ENCODE peak calls at places on chromosomes 1 and 21, in eight cellular contexts. H, E, O, Y, P, F, W and Q are unnamed samples.

GRCh38 chr1:68378296-68379084 is 71.3 kb downstream of the RPE65 start:
- DNase-seq in H (no peak), E (peak), O (no peak), Y (no peak), P (no peak), F (no peak), W (no peak), Q (no peak)

GRCh38 chr1:71049951-71050598 is 2.5 kb upstream of the PTGER3 start:
- DNase-seq in H (peak), E (peak), O (no peak), Y (peak), P (peak), F (peak), W (no peak), Q (no peak)

GRCh38 chr1:75969550-75969949 is 37.3 kb upstream of the ASB17 start:
- DNase-seq in H (no peak), E (no peak), O (no peak), Y (no peak), P (no peak), F (no peak), W (no peak), Q (no peak)

GRCh38 chr1:44436401-44437394 is 31.6 kb downstream of the RNF220 start:
- DNase-seq in H (no peak), E (no peak), O (no peak), Y (no peak), P (no peak), F (no peak), W (no peak), Q (no peak)

GRCh38 chr1:165287329-165287728 is 69.2 kb downstream of the LMX1A start:
- DNase-seq in H (no peak), E (no peak), O (no peak), Y (no peak), P (no peak), F (no peak), W (no peak), Q (no peak)

GRCh38 chr1:233113009-233113712 is 162.8 kb downstream of the NTPCR start:
- DNase-seq in H (peak), E (peak), O (peak), Y (peak), P (no peak), F (peak), W (peak), Q (peak)

GRCh38 chr21:46183910-46184624 is at the start of gene SPATC1L:
- DNase-seq in H (no peak), E (peak), O (peak), Y (no peak), P (peak), F (peak), W (peak), Q (peak)

GRCh38 chr1:183883629-183884028 is 78.7 kb downstream of the RGL1 start:
- DNase-seq in H (no peak), E (peak), O (no peak), Y (no peak), P (no peak), F (no peak), W (no peak), Q (peak)

GRCh38 chr1:167582064-167582463 is 28.5 kb upstream of the CREG1 start:
- DNase-seq in H (no peak), E (no peak), O (no peak), Y (no peak), P (no peak), F (no peak), W (no peak), Q (no peak)

GRCh38 chr1:184223216-184223615 is 163.6 kb upstream of the C1orf21 start:
- DNase-seq in H (no peak), E (no peak), O (no peak), Y (no peak), P (no peak), F (no peak), W (no peak), Q (no peak)

GRCh38 chr1:82491301-82491986 is 690.7 kb downstream of the ADGRL2 start:
- DNase-seq in H (no peak), E (peak), O (peak), Y (no peak), P (no peak), F (no peak), W (no peak), Q (no peak)

GRCh38 chr1:196608401-196609113 is at the start of gene KCNT2:
- DNase-seq in H (peak), E (peak), O (no peak), Y (no peak), P (no peak), F (no peak), W (peak), Q (peak)

GRCh38 chr1:173476197-173476663 is 905 bp upstream of the PRDX6 start:
- DNase-seq in H (no peak), E (no peak), O (no peak), Y (no peak), P (peak), F (peak), W (no peak), Q (no peak)

GRCh38 chr1:230186003-230186863 is 119.2 kb downstream of the GALNT2 start:
- DNase-seq in H (peak), E (peak), O (no peak), Y (peak), P (no peak), F (no peak), W (peak), Q (no peak)

GRCh38 chr1:179599623-179600249 is 8.1 kb downstream of the TDRD5 start:
- DNase-seq in H (no peak), E (peak), O (no peak), Y (no peak), P (peak), F (peak), W (no peak), Q (no peak)

GRCh38 chr1:10791117-10791951 is 5.1 kb downstream of the CASZ1 start:
- DNase-seq in H (no peak), E (no peak), O (no peak), Y (no peak), P (no peak), F (no peak), W (no peak), Q (no peak)

GRCh38 chr1:115065021-115065420 is 24.3 kb downstream of the TSPAN2 start:
- DNase-seq in H (no peak), E (no peak), O (no peak), Y (no peak), P (no peak), F (no peak), W (no peak), Q (no peak)

GRCh38 chr21:43343095-43343991 is 83.6 kb downstream of the SIK1 start:
- DNase-seq in H (no peak), E (no peak), O (no peak), Y (no peak), P (no peak), F (no peak), W (peak), Q (peak)

GRCh38 chr1:40711465-40712404 is 20.2 kb downstream of the NFYC start:
- DNase-seq in H (no peak), E (peak), O (no peak), Y (no peak), P (peak), F (peak), W (no peak), Q (no peak)

GRCh38 chr1:6127587-6128163 is 52.4 kb downstream of the CHD5 start:
- DNase-seq in H (no peak), E (peak), O (no peak), Y (no peak), P (peak), F (peak), W (peak), Q (peak)

GRCh38 chr1:19317126-19317910 is 5.2 kb downstream of the SLC66A1 start:
- DNase-seq in H (no peak), E (no peak), O (no peak), Y (no peak), P (no peak), F (no peak), W (no peak), Q (no peak)
- TF ChIP-seq CTCF in H (no peak), E (no peak), O (no peak), Y (no peak), P (no peak), F (no peak), W (no peak), Q (no peak)

GRCh38 chr1:85047472-85048295 is 616 bp downstream of the MCOLN3 start:
- DNase-seq in H (no peak), E (no peak), O (no peak), Y (no peak), P (no peak), F (peak), W (no peak), Q (no peak)
- H3K4me3 ChIP-seq in H (no peak), E (no peak), O (peak), Y (peak), P (no peak), F (peak), W (peak), Q (peak)

DNA sequence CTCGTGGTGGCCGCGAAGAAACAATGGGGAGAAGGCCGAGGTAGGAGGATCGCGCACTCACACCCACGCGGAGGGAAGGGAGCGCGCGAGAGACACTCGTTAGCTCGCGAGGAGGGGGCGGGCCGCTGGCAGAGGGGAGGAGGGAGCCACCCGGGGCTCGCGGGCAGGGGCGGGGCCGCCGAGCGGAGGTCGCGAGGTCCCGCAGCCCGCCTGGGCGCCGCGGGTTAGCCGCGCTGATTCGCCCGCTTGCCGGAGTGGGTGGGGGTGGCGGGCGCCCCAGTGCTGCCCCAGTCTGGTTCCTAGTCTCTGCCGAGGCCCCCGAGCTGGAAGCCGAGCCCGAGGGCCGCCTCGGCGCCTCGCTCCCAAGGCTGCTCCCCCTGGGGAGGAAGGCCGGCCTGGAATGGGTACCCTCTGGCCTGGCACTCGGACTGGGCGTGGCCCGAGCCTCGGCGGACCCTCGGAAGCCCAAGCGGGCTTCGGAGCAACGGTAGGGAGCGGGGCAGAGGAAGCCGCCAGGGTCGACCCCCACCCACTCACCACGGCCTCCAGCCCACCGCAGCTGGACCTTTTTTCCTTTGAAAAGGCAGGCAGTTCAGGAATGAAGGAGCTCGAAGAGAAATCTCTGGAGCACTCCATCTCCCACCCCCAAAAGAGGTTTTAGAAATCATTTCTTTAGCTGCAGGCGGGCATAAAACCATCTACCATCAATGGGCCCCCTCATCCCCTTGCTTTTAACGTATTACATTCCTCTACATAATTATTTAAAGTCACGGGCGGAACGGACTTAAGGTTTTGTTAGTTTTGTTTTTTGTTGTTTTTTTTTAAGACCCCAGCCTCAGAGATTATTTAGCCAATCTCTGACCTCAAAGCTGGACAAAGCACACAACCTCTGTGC is 727 bp upstream of the TUT4 start:
- DNase-seq in H (peak), E (peak), O (peak), Y (no peak), P (peak), F (peak), W (peak), Q (peak)
- TF ChIP-seq CTCF in H (peak), E (no peak), O (no peak), Y (no peak), P (no peak), F (no peak), W (no peak), Q (no peak)

DNA sequence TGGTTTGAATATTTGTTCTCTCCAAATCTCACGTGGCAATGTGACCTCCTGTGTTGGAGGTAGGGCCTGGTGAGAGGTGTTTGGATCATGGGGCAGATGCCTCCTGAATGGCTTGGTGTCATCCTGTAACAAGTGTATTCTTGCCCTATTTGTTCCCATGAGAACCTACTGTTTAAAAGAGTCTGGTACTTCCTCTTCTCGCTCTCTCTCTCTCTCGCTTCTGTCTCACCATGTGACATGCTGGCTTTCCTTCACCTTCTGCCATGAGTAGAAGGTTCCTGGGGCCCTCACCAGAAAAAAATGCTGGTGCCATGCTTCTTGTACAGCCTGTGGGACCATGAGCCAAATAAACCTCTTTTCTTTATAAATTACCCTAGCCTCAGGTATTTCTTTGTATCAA is 8.4 kb upstream of the PAXBP1 start:
- DNase-seq in H (no peak), E (no peak), O (no peak), Y (no peak), P (peak), F (peak), W (no peak), Q (no peak)
- H3K4me3 ChIP-seq in H (no peak), E (no peak), O (no peak), Y (no peak), P (no peak), F (no peak), W (no peak), Q (no peak)

GRCh38 chr1:19654886-19655717 is 9.6 kb upstream of the HTR6 start:
- DNase-seq in H (no peak), E (no peak), O (no peak), Y (no peak), P (no peak), F (no peak), W (no peak), Q (no peak)
- TF ChIP-seq CTCF in H (no peak), E (no peak), O (no peak), Y (no peak), P (no peak), F (no peak), W (no peak), Q (no peak)